ENCODE peak calls at places on chromosomes 12 and 14, in four cellular contexts. A, S, T and C are unnamed samples.

GRCh38 chr12:46209165-46209564 is 59.7 kb downstream of the SLC38A1 start:
- DNase-seq in A (no peak), T (no peak), S (no peak), C (no peak)

GRCh38 chr12:75641031-75641780 is 129.8 kb upstream of the KRR1 start:
- DNase-seq in A (no peak), T (no peak), S (no peak), C (no peak)

GRCh38 chr14:69580009-69580577 is 5.4 kb upstream of the CCDC177 start:
- DNase-seq in A (no peak), T (no peak), S (peak), C (no peak)

GRCh38 chr14:98226411-98226810 is 1045.6 kb downstream of the BCL11B start:
- DNase-seq in A (no peak), S (no peak), T (no peak), C (no peak)

GRCh38 chr14:87952307-87953094 is 40.5 kb downstream of the GALC start:
- DNase-seq in S (no peak), A (peak), T (no peak), C (no peak)

GRCh38 chr14:81138429-81138828 is 82.3 kb downstream of the GTF2A1 start:
- DNase-seq in S (no peak), A (no peak), T (no peak), C (no peak)

GRCh38 chr12:45674583-45674982 is 54.9 kb upstream of the ARID2 start:
- DNase-seq in A (no peak), S (peak), T (peak), C (peak)

GRCh38 chr14:74573421-74574091 is 38.5 kb downstream of the LTBP2 start:
- DNase-seq in T (no peak), A (no peak), S (peak), C (no peak)

GRCh38 chr12:32698285-32698684 is 19.2 kb downstream of the DNM1L start:
- DNase-seq in A (no peak), T (no peak), S (no peak), C (no peak)

GRCh38 chr14:60634153-60634552 is 15.1 kb downstream of the SIX1 start:
- DNase-seq in A (no peak), S (no peak), T (no peak), C (no peak)

GRCh38 chr12:5222011-5222461 is 178.4 kb downstream of the KCNA5 start:
- DNase-seq in S (no peak), T (no peak), A (no peak), C (no peak)

GRCh38 chr14:85948163-85948562 is 418.2 kb downstream of the FLRT2 start:
- DNase-seq in S (no peak), A (no peak), T (no peak), C (no peak)

GRCh38 chr14:89366580-89367448 is 50.2 kb downstream of the FOXN3 start:
- DNase-seq in S (peak), A (no peak), T (no peak), C (no peak)

GRCh38 chr12:6647083-6647604 is at the start of gene ACRBP:
- DNase-seq in A (no peak), S (peak), T (peak), C (peak)

GRCh38 chr12:74169607-74170006 is 368.0 kb upstream of the ATXN7L3B start:
- DNase-seq in S (no peak), T (no peak), A (no peak), C (no peak)

GRCh38 chr12:12553208-12553785 is 9.4 kb downstream of the DUSP16 start:
- DNase-seq in S (no peak), A (no peak), T (no peak), C (no peak)

GRCh38 chr12:4858385-4858784 is 51.3 kb upstream of the KCNA1 start:
- DNase-seq in T (no peak), S (peak), A (no peak), C (no peak)

GRCh38 chr14:65359503-65359902 is 53.0 kb upstream of the FUT8 start:
- DNase-seq in A (no peak), T (no peak), S (no peak), C (no peak)

GRCh38 chr12:116508145-116509121 is 50.7 kb upstream of the MAP1LC3B2 start:
- DNase-seq in S (peak), T (no peak), A (peak), C (peak)

GRCh38 chr14:49972840-49973239 is 80.0 kb downstream of the ARF6 start:
- DNase-seq in S (no peak), A (peak), T (no peak), C (peak)

GRCh38 chr14:92653162-92653651 is 95.2 kb downstream of the LGMN start:
- DNase-seq in S (no peak), T (no peak), A (no peak), C (no peak)

GRCh38 chr12:6582196-6582595 is 14.1 kb upstream of the NOP2 start:
- DNase-seq in A (no peak), T (no peak), S (no peak), C (no peak)

GRCh38 chr14:91947196-91948184 is at the start of gene FBLN5:
- DNase-seq in S (peak), T (peak), A (peak), C (peak)

GRCh38 chr14:94398536-94398935 is 10.1 kb upstream of the SERPINA1 start:
- DNase-seq in T (no peak), A (no peak), S (no peak), C (no peak)

GRCh38 chr12:95336387-95337067 is 118.9 kb downstream of the VEZT start:
- DNase-seq in A (no peak), T (peak), S (peak), C (peak)

GRCh38 chr12:58919271-58920101 is 818 bp downstream of the LRIG3 start:
- DNase-seq in S (peak), A (no peak), T (peak), C (peak)

GRCh38 chr14:95545769-95546168 is 10.9 kb downstream of the GLRX5 start:
- DNase-seq in S (no peak), A (no peak), T (no peak), C (no peak)

GRCh38 chr12:21695896-21696295 is 38.3 kb upstream of the LDHB start:
- DNase-seq in S (no peak), T (no peak), A (no peak), C (no peak)

GRCh38 chr14:95382747-95383146 is 63.0 kb upstream of the CLMN start:
- DNase-seq in T (no peak), A (no peak), S (no peak), C (no peak)

GRCh38 chr12:6377667-6377994 is 2.3 kb upstream of the SCNN1A start:
- DNase-seq in S (no peak), T (no peak), A (no peak), C (no peak)

GRCh38 chr12:123660328-123660727 is 10.6 kb upstream of the TCTN2 start:
- DNase-seq in S (no peak), A (no peak), T (no peak), C (no peak)

GRCh38 chr14:104879983-104880565 is 15.0 kb downstream of the CEP170B start:
- DNase-seq in T (no peak), A (no peak), S (peak), C (no peak)

GRCh38 chr14:61652526-61653262 is 42.6 kb upstream of the HIF1A start:
- DNase-seq in T (no peak), S (no peak), A (no peak), C (no peak)

GRCh38 chr12:95974358-95974757 is 21.8 kb downstream of the HAL start:
- DNase-seq in S (no peak), T (no peak), A (no peak), C (no peak)

GRCh38 chr14:85063747-85064146 is 466.2 kb upstream of the FLRT2 start:
- DNase-seq in A (no peak), S (no peak), T (no peak), C (no peak)

GRCh38 chr12:88142610-88142991 is 494 bp downstream of the TMTC3 start:
- DNase-seq in A (no peak), S (peak), T (peak), C (peak)